ENCODE peak calls at places on chromosomes 3 and 15, in nine cellular contexts. P, V, W, D, R, Q, U, F and K are unnamed samples.

GRCh38 chr3:132211896-132212295 is 105.3 kb upstream of the ACP3 start:
- DNase-seq in W (no peak), U (no peak), V (no peak), F (no peak), Q (peak; percentile 17), P (no peak), R (no peak), D (no peak), K (no peak)

GRCh38 chr3:55571913-55572312 is 84.8 kb upstream of the WNT5A start:
- DNase-seq in U (peak; percentile 69), F (no peak), R (peak; percentile 76), W (peak; percentile 65), D (peak; percentile 6), P (peak; percentile 96), Q (no peak), V (no peak), K (no peak)

GRCh38 chr3:67381667-67382272 is 272.6 kb downstream of the SUCLG2 start:
- DNase-seq in Q (peak; percentile 2), U (peak; percentile 37), R (no peak), P (peak; percentile 53), V (no peak), D (peak; percentile 41), F (no peak), W (no peak), K (peak; percentile 41)

GRCh38 chr15:74893627-74894026 is 3.8 kb downstream of the MPI start:
- DNase-seq in P (no peak), V (no peak), F (no peak), R (no peak), D (no peak), U (no peak), W (no peak), Q (no peak), K (peak; percentile 40)

GRCh38 chr15:29440541-29440940 is 170.9 kb upstream of the NSMCE3 start:
- DNase-seq in R (peak; percentile 82), F (peak; percentile 9), U (no peak), V (no peak), P (no peak), W (no peak), D (no peak), Q (no peak), K (no peak)

GRCh38 chr15:52783929-52784798 is 6.0 kb downstream of the ONECUT1 start:
- DNase-seq in D (no peak), V (no peak), Q (peak; percentile 63), F (no peak), P (peak; percentile 71), R (peak; percentile 80), U (peak; percentile 55), W (no peak), K (peak; percentile 31)

GRCh38 chr15:67674983-67675382 is 132.5 kb downstream of the MAP2K5 start:
- DNase-seq in U (no peak), W (no peak), D (no peak), F (no peak), V (no peak), P (no peak), Q (no peak), R (no peak), K (no peak)

GRCh38 chr3:138726966-138727365 is 107.8 kb downstream of the PIK3CB start:
- DNase-seq in D (no peak), V (no peak), Q (peak; percentile 38), W (no peak), U (no peak), F (no peak), P (no peak), R (no peak), K (no peak)

GRCh38 chr15:42491540-42492225 is 742 bp upstream of the ZNF106 start:
- DNase-seq in P (no peak), R (no peak), V (peak; percentile 69), F (no peak), Q (no peak), W (no peak), D (no peak), U (peak; percentile 20), K (no peak)

GRCh38 chr3:153070153-153070868 is 91.7 kb upstream of the RAP2B start:
- DNase-seq in F (no peak), R (no peak), P (no peak), D (no peak), W (no peak), Q (no peak), U (peak; percentile 6), V (no peak), K (no peak)

GRCh38 chr15:98530570-98530969 is 117.8 kb upstream of the IGF1R start:
- DNase-seq in V (no peak), D (no peak), F (no peak), P (no peak), R (no peak), W (no peak), Q (no peak), U (no peak), K (peak; percentile 55)

GRCh38 chr15:47870956-47871625 is 153.8 kb downstream of the SEMA6D start:
- DNase-seq in D (no peak), W (no peak), F (no peak), P (no peak), Q (peak; percentile 78), U (peak; percentile 37), R (no peak), V (peak; percentile 69), K (no peak)

GRCh38 chr3:54424283-54424682 is 301.9 kb downstream of the CACNA2D3 start:
- DNase-seq in V (no peak), P (no peak), Q (no peak), U (no peak), D (no peak), F (no peak), R (no peak), W (no peak), K (no peak)

GRCh38 chr3:106534206-106534605 is 665.4 kb upstream of the CBLB start:
- DNase-seq in V (no peak), W (no peak), Q (no peak), P (no peak), D (no peak), U (no peak), R (no peak), F (no peak), K (peak; percentile 5)

GRCh38 chr15:47652213-47652852 is 65.0 kb upstream of the SEMA6D start:
- DNase-seq in R (no peak), W (no peak), U (no peak), D (no peak), P (peak; percentile 62), Q (no peak), F (no peak), V (no peak), K (no peak)

GRCh38 chr3:16136042-16136441 is 38.4 kb upstream of the GALNT15 start:
- DNase-seq in D (peak; percentile 11), U (no peak), V (no peak), Q (no peak), W (no peak), F (no peak), R (no peak), P (no peak), K (no peak)

GRCh38 chr15:71798641-71799040 is 11.7 kb upstream of the NR2E3 start:
- DNase-seq in F (no peak), R (peak; percentile 58), D (no peak), V (no peak), W (no peak), P (no peak), U (no peak), Q (no peak), K (no peak)

GRCh38 chr15:72135719-72136118 is 17.5 kb downstream of the SENP8 start:
- DNase-seq in Q (no peak), P (no peak), V (no peak), W (no peak), D (no peak), U (no peak), R (no peak), F (no peak), K (no peak)

GRCh38 chr3:88334187-88334868 is 184.6 kb downstream of the C3orf38 start:
- DNase-seq in U (no peak), V (no peak), F (no peak), D (no peak), P (no peak), W (no peak), R (no peak), Q (no peak), K (no peak)

GRCh38 chr3:48367201-48367600 is 4.8 kb upstream of the FBXW12 start:
- DNase-seq in F (no peak), R (no peak), D (peak; percentile 27), V (no peak), U (no peak), W (no peak), P (peak; percentile 40), Q (peak; percentile 1), K (no peak)

GRCh38 chr3:57160731-57161086 is 4.4 kb downstream of the IL17RD start:
- DNase-seq in P (no peak), U (no peak), F (no peak), W (no peak), D (no peak), V (no peak), R (no peak), Q (peak; percentile 3), K (no peak)

GRCh38 chr3:69803871-69804270 is 64.6 kb downstream of the MITF start:
- DNase-seq in R (no peak), Q (no peak), D (no peak), P (no peak), U (no peak), W (no peak), V (no peak), F (no peak), K (no peak)

GRCh38 chr3:16013563-16013962 is 160.9 kb upstream of the GALNT15 start:
- DNase-seq in R (no peak), P (no peak), F (no peak), D (no peak), V (no peak), Q (no peak), W (no peak), U (no peak), K (no peak)

GRCh38 chr15:81189583-81190283 is 6.9 kb upstream of the IL16 start:
- DNase-seq in U (peak; percentile 67), Q (peak; percentile 24), V (no peak), D (peak; percentile 22), W (peak; percentile 87), F (peak; percentile 85), R (no peak), P (no peak), K (no peak)
- H3K4me3 ChIP-seq in U (no peak overlapping the region), Q (no peak overlapping the region), V (no peak overlapping the region), D (no peak overlapping the region), W (no peak overlapping the region), F (no peak overlapping the region), R (no peak overlapping the region), P (no peak overlapping the region), K (no peak overlapping the region)

GRCh38 chr3:128464188-128464587 is 2.5 kb downstream of the DNAJB8 start:
- DNase-seq in D (no peak), W (no peak), Q (no peak), V (no peak), R (no peak), F (no peak), U (no peak), P (no peak), K (no peak)
- TF ChIP-seq CTCF in D (no peak), W (no peak), Q (no peak), V (peak; percentile 21), R (no peak), F (no peak), U (no peak), P (peak; percentile 20), K (no peak)

GRCh38 chr3:123447416-123447748 is 1.5 kb downstream of the ADCY5 start:
- DNase-seq in U (no peak), V (no peak), P (no peak), F (no peak), W (no peak), Q (no peak), D (no peak), R (no peak), K (no peak)
- H3K4me3 ChIP-seq in U (no peak overlapping the region), V (no peak overlapping the region), P (peak overlapping the region; percentile 37), F (peak overlapping the region; percentile 78), W (peak overlapping the region; percentile 78), Q (no peak overlapping the region), D (no peak overlapping the region), R (no peak overlapping the region), K (no peak overlapping the region)

GRCh38 chr15:60272623-60273022 is 125.2 kb downstream of the ANXA2 start:
- DNase-seq in P (no peak), V (no peak), Q (no peak), R (no peak), D (no peak), F (no peak), U (no peak), W (no peak), K (peak; percentile 2)
- TF ChIP-seq CTCF in P (no peak), V (no peak), Q (peak; percentile 17), R (no peak), D (no peak), F (no peak), U (no peak), W (no peak), K (no peak)